ENCODE peak calls at places on chromosomes 13 and 19, in four cellular contexts. D is heart left ventricle; Y is stimulated activated CD4-positive, alpha-beta T cell treated with anti-CD3 and anti-CD28 coated beads, TNF-alpha, amount 100 ng/mL, for 48 hours; E is Right ventricle myocardium superior. A is an unnamed sample.

GRCh38 chr19:30437869-30438268 is 65.7 kb downstream of the ZNF536 start:
- DNase-seq in D (no peak), Y (no peak), E (no peak), A (no peak)

GRCh38 chr19:19191920-19192882 is at the start of the genes BORCS8 and RFXANK:
- DNase-seq in D (peak), Y (peak), E (peak), A (peak)

GRCh38 chr13:24630851-24631341 is 49.3 kb upstream of the ATP12A start:
- DNase-seq in D (no peak), Y (no peak), E (no peak), A (peak)

GRCh38 chr13:111046590-111047141 is 68.4 kb upstream of the ARHGEF7 start:
- DNase-seq in D (peak), Y (no peak), E (no peak), A (no peak)

GRCh38 chr13:87057807-87058520 is 613.2 kb upstream of the SLITRK5 start:
- DNase-seq in D (no peak), Y (no peak), E (no peak), A (no peak)

GRCh38 chr19:4730740-4731171 is 7.1 kb upstream of the DPP9 start:
- DNase-seq in D (no peak), Y (peak), E (no peak), A (no peak)

GRCh38 chr19:52734340-52734892 is 428 bp downstream of the ZNF611 start:
- DNase-seq in D (peak), Y (no peak), E (peak), A (no peak)

GRCh38 chr13:89968468-89968867 is 1379.0 kb upstream of the MIR17HG start:
- DNase-seq in D (no peak), Y (no peak), E (no peak), A (no peak)

GRCh38 chr19:44647144-44647543 is 3.4 kb downstream of the PVR start:
- DNase-seq in D (no peak), Y (no peak), E (peak), A (no peak)

GRCh38 chr19:19386373-19386869 is 19.1 kb upstream of the GATAD2A start:
- DNase-seq in D (no peak), Y (no peak), E (no peak), A (no peak)

A was measured in adrenal gland.